ENCODE peak calls at places on chromosomes 11 and 22, in six cellular contexts. V, Z, U, Q, D and H are unnamed samples.

GRCh38 chr11:59556115-59556882 is 45.0 kb downstream of the OR4D9 start:
- DNase-seq in V (peak), Z (peak), U (no peak), Q (peak), D (peak), H (peak)

GRCh38 chr11:130601141-130601540 is 152.7 kb downstream of the ADAMTS15 start:
- DNase-seq in V (no peak), Z (peak), U (no peak), Q (peak), D (no peak), H (peak)

GRCh38 chr11:62145261-62145871 is 21.6 kb downstream of the INCENP start:
- DNase-seq in V (no peak), Z (no peak), U (no peak), Q (no peak), D (no peak), H (no peak)

GRCh38 chr11:84714316-84714780 is 912.8 kb downstream of the DLG2 start:
- DNase-seq in V (peak), Z (peak), U (peak), Q (peak), D (peak), H (peak)

GRCh38 chr22:40855960-40856512 is 403 bp downstream of the ST13 start:
- DNase-seq in V (peak), Z (peak), U (peak), Q (peak), D (no peak), H (no peak)

GRCh38 chr11:65489706-65490310 is 9.0 kb upstream of the MALAT1 start:
- DNase-seq in V (peak), Z (peak), U (no peak), Q (peak), D (no peak), H (no peak)

GRCh38 chr11:67279589-67280340 is 9.3 kb upstream of the ANKRD13D start:
- DNase-seq in V (no peak), Z (no peak), U (no peak), Q (no peak), D (no peak), H (peak)

GRCh38 chr11:57458410-57459111 is 1.8 kb upstream of the RTN4RL2 start:
- DNase-seq in V (peak), Z (no peak), U (peak), Q (peak), D (no peak), H (peak)

GRCh38 chr11:113341388-113342165 is 27.2 kb downstream of the TTC12 start:
- DNase-seq in V (no peak), Z (no peak), U (no peak), Q (no peak), D (no peak), H (no peak)

GRCh38 chr11:46247664-46248063 is 29.8 kb upstream of the CREB3L1 start:
- DNase-seq in V (peak), Z (peak), U (peak), Q (peak), D (no peak), H (no peak)

GRCh38 chr22:20093437-20093836 is 13.4 kb downstream of the DGCR8 start:
- DNase-seq in V (no peak), Z (no peak), U (no peak), Q (peak), D (no peak), H (no peak)

GRCh38 chr11:12103411-12104225 is 6.8 kb upstream of the MICAL2 start:
- DNase-seq in V (no peak), Z (no peak), U (no peak), Q (peak), D (no peak), H (no peak)

GRCh38 chr11:116404143-116404800 is 368.5 kb downstream of the BUD13 start:
- DNase-seq in V (no peak), Z (no peak), U (no peak), Q (no peak), D (no peak), H (no peak)

GRCh38 chr11:35236667-35237003 is 97.7 kb downstream of the CD44 start:
- DNase-seq in V (no peak), Z (peak), U (no peak), Q (peak), D (no peak), H (no peak)

GRCh38 chr11:75782540-75783263 is 14.1 kb downstream of the DGAT2 start:
- DNase-seq in V (no peak), Z (no peak), U (no peak), Q (no peak), D (no peak), H (no peak)

GRCh38 chr22:20750461-20751184 is 23.3 kb upstream of the SERPIND1 start:
- DNase-seq in V (peak), Z (peak), U (peak), Q (peak), D (peak), H (peak)

GRCh38 chr11:12433571-12434061 is 56.2 kb downstream of the PARVA start:
- DNase-seq in V (no peak), Z (peak), U (no peak), Q (no peak), D (no peak), H (no peak)

GRCh38 chr11:18700375-18700774 is 1.8 kb downstream of the TMEM86A start:
- DNase-seq in V (peak), Z (peak), U (no peak), Q (peak), D (no peak), H (no peak)